ENCODE peak calls at places on chromosome 11, in six cellular contexts. X is AG08395; K is stimulated activated CD8-positive, alpha-beta memory T cell treated with anti-CD3 and anti-CD28 coated beads, Interleukin-4, amount 100 ng/mL, for 48 hours; V is hypothalamus; M is lung microvascular endothelial cell; B is G401. I is an unnamed sample.

GRCh38 chr11:128859563-128860441 is 7.3 kb downstream of the KCNJ1 start:
- DNase-seq in X (no peak), M (peak), K (peak), V (no peak), B (peak), I (no peak)

GRCh38 chr11:67167086-67167485 is 48.0 kb downstream of the KDM2A start:
- DNase-seq in X (peak), V (no peak), K (no peak), M (no peak), B (no peak), I (no peak)

GRCh38 chr11:73461335-73461840 is 85.2 kb downstream of the RELT start:
- DNase-seq in V (no peak), X (no peak), K (no peak), B (no peak), M (no peak), I (no peak)

GRCh38 chr11:131253142-131253884 is 117.1 kb upstream of the NTM start:
- DNase-seq in B (no peak), M (no peak), X (no peak), V (no peak), K (no peak), I (no peak)

GRCh38 chr11:82718307-82718706 is 15.4 kb downstream of the FAM181B start:
- DNase-seq in K (no peak), B (peak), X (peak), M (peak), V (peak), I (peak)

GRCh38 chr11:118763038-118763437 is 27.9 kb downstream of the DDX6 start:
- DNase-seq in B (no peak), X (no peak), M (no peak), K (no peak), V (no peak), I (no peak)

GRCh38 chr11:25415793-25416192 is 916.1 kb upstream of the ANO3 start:
- DNase-seq in X (no peak), M (no peak), K (no peak), B (no peak), V (no peak), I (no peak)

GRCh38 chr11:240315-240714 is 3.5 kb downstream of the PSMD13 start:
- DNase-seq in K (no peak), M (no peak), X (no peak), B (no peak), V (no peak), I (no peak)

GRCh38 chr11:8229299-8230177 is 34.1 kb downstream of the LMO1 start:
- DNase-seq in K (no peak), M (no peak), X (no peak), V (no peak), B (peak), I (no peak)

GRCh38 chr11:32039149-32039548 is 51.7 kb upstream of the RCN1 start:
- DNase-seq in M (no peak), K (no peak), B (no peak), V (no peak), X (no peak), I (no peak)

GRCh38 chr11:114208371-114208770 is 87.8 kb upstream of the NNMT start:
- DNase-seq in M (peak), V (no peak), B (no peak), K (no peak), X (no peak), I (no peak)

GRCh38 chr11:65384301-65384889 is 1.9 kb upstream of the SLC25A45 start:
- DNase-seq in B (no peak), V (no peak), K (no peak), X (no peak), M (peak), I (no peak)

I was measured in SK-N-MC.